ENCODE peak calls at places on chromosome 10, in seven cellular contexts. L, P, D, T, W, S and G are unnamed samples.

GRCh38 chr10:126844406-126844805 is 60.8 kb upstream of the DOCK1 start:
- DNase-seq in L (no peak), P (no peak), D (no peak), T (peak), W (peak), S (peak), G (no peak)

GRCh38 chr10:86440874-86441838 is 74.6 kb upstream of the GRID1 start:
- DNase-seq in L (no peak), P (no peak), D (no peak), T (peak), W (peak), S (no peak), G (no peak)

GRCh38 chr10:78331391-78331922 is 297.8 kb downstream of the RPS24 start:
- DNase-seq in L (no peak), P (no peak), D (no peak), T (peak), W (peak), S (peak), G (no peak)

GRCh38 chr10:124245806-124246440 is 152.5 kb upstream of the CHST15 start:
- DNase-seq in L (no peak), P (no peak), D (no peak), T (no peak), W (no peak), S (no peak), G (no peak)

GRCh38 chr10:85642082-85642420 is 724.5 kb downstream of the GRID1 start:
- DNase-seq in L (no peak), P (peak), D (no peak), T (no peak), W (peak), S (peak), G (no peak)

GRCh38 chr10:124265776-124266467 is 152.8 kb downstream of the OAT start:
- DNase-seq in L (no peak), P (no peak), D (no peak), T (no peak), W (no peak), S (no peak), G (no peak)

GRCh38 chr10:4351723-4352565 is 474.1 kb upstream of the AKR1E2 start:
- DNase-seq in L (no peak), P (no peak), D (no peak), T (no peak), W (no peak), S (no peak), G (no peak)

GRCh38 chr10:80596391-80597257 is 58.9 kb downstream of the SH2D4B start:
- DNase-seq in L (peak), P (peak), D (no peak), T (peak), W (peak), S (no peak), G (no peak)

GRCh38 chr10:70320751-70321150 is 36.9 kb upstream of the NPFFR1 start:
- DNase-seq in L (no peak), P (no peak), D (no peak), T (no peak), W (no peak), S (no peak), G (no peak)

GRCh38 chr10:60003709-60004191 is 97.4 kb upstream of the CCDC6 start:
- DNase-seq in L (no peak), P (no peak), D (no peak), T (no peak), W (no peak), S (no peak), G (no peak)

GRCh38 chr10:63711361-63711760 is 190.2 kb downstream of the REEP3 start:
- DNase-seq in L (no peak), P (no peak), D (no peak), T (no peak), W (no peak), S (no peak), G (no peak)